ENCODE peak calls at places on chromosomes 2 and 18, in eight cellular contexts. One of them, this sample, is unnamed.

GRCh38 chr2:85501244-85501643 is 37.7 kb upstream of the MAT2A start:
- DNase-seq in type B pancreatic cell: no peak
- DNase-seq in brain microvascular endothelial cell: no peak
- DNase-seq in OCI-LY7: no peak
- DNase-seq in AG09319: no peak
- DNase-seq in mesothelial cell of epicardium: no peak
- DNase-seq in tibial nerve: no peak
- DNase-seq in cardiac muscle cell: peak
- DNase-seq in this sample: no peak

GRCh38 chr2:169895294-169895985 is 68.2 kb downstream of the UBR3 start:
- DNase-seq in mesothelial cell of epicardium: no peak
- DNase-seq in AG09319: no peak
- DNase-seq in OCI-LY7: no peak
- DNase-seq in cardiac muscle cell: peak
- DNase-seq in tibial nerve: no peak
- DNase-seq in type B pancreatic cell: no peak
- DNase-seq in brain microvascular endothelial cell: no peak
- DNase-seq in this sample: no peak

GRCh38 chr2:112749755-112750559 is 14.5 kb downstream of the CKAP2L start:
- DNase-seq in tibial nerve: no peak
- DNase-seq in mesothelial cell of epicardium: peak
- DNase-seq in AG09319: peak
- DNase-seq in OCI-LY7: peak
- DNase-seq in brain microvascular endothelial cell: peak
- DNase-seq in cardiac muscle cell: peak
- DNase-seq in type B pancreatic cell: peak
- DNase-seq in this sample: no peak

GRCh38 chr2:183543731-183544130 is 419.5 kb downstream of the NUP35 start:
- DNase-seq in type B pancreatic cell: no peak
- DNase-seq in brain microvascular endothelial cell: peak
- DNase-seq in cardiac muscle cell: no peak
- DNase-seq in OCI-LY7: peak
- DNase-seq in tibial nerve: no peak
- DNase-seq in AG09319: no peak
- DNase-seq in mesothelial cell of epicardium: no peak
- DNase-seq in this sample: no peak

GRCh38 chr18:9578306-9578705 is 36.1 kb downstream of the PPP4R1 start:
- DNase-seq in type B pancreatic cell: no peak
- DNase-seq in tibial nerve: no peak
- DNase-seq in mesothelial cell of epicardium: no peak
- DNase-seq in brain microvascular endothelial cell: no peak
- DNase-seq in OCI-LY7: no peak
- DNase-seq in cardiac muscle cell: peak
- DNase-seq in AG09319: no peak
- DNase-seq in this sample: no peak

GRCh38 chr2:42569116-42569711 is 782 bp downstream of the MTA3 start:
- DNase-seq in type B pancreatic cell: no peak
- DNase-seq in mesothelial cell of epicardium: no peak
- DNase-seq in tibial nerve: no peak
- DNase-seq in OCI-LY7: peak
- DNase-seq in brain microvascular endothelial cell: peak
- DNase-seq in AG09319: no peak
- DNase-seq in cardiac muscle cell: peak
- DNase-seq in this sample: no peak

GRCh38 chr2:113260930-113261329 is 17.8 kb downstream of the PAX8 start:
- DNase-seq in OCI-LY7: no peak
- DNase-seq in mesothelial cell of epicardium: no peak
- DNase-seq in cardiac muscle cell: no peak
- DNase-seq in brain microvascular endothelial cell: no peak
- DNase-seq in tibial nerve: no peak
- DNase-seq in AG09319: no peak
- DNase-seq in type B pancreatic cell: no peak
- DNase-seq in this sample: no peak

GRCh38 chr2:9578475-9579235 is 23.0 kb upstream of the ADAM17 start:
- DNase-seq in brain microvascular endothelial cell: no peak
- DNase-seq in mesothelial cell of epicardium: no peak
- DNase-seq in tibial nerve: no peak
- DNase-seq in AG09319: no peak
- DNase-seq in type B pancreatic cell: no peak
- DNase-seq in cardiac muscle cell: peak
- DNase-seq in OCI-LY7: no peak
- DNase-seq in this sample: no peak

GRCh38 chr2:30336978-30337841 is 105.9 kb downstream of the LBH start:
- DNase-seq in mesothelial cell of epicardium: no peak
- DNase-seq in AG09319: no peak
- DNase-seq in brain microvascular endothelial cell: no peak
- DNase-seq in cardiac muscle cell: no peak
- DNase-seq in tibial nerve: no peak
- DNase-seq in type B pancreatic cell: no peak
- DNase-seq in OCI-LY7: peak
- DNase-seq in this sample: no peak

GRCh38 chr2:64145119-64145518 is 899 bp upstream of the PELI1 start:
- DNase-seq in AG09319: no peak
- DNase-seq in mesothelial cell of epicardium: no peak
- DNase-seq in brain microvascular endothelial cell: no peak
- DNase-seq in tibial nerve: no peak
- DNase-seq in OCI-LY7: no peak
- DNase-seq in cardiac muscle cell: no peak
- DNase-seq in type B pancreatic cell: no peak
- DNase-seq in this sample: no peak

GRCh38 chr2:9110893-9111569 is 95.6 kb upstream of the ASAP2 start:
- DNase-seq in OCI-LY7: no peak
- DNase-seq in cardiac muscle cell: no peak
- DNase-seq in AG09319: no peak
- DNase-seq in tibial nerve: no peak
- DNase-seq in mesothelial cell of epicardium: no peak
- DNase-seq in type B pancreatic cell: no peak
- DNase-seq in brain microvascular endothelial cell: peak
- DNase-seq in this sample: no peak

GRCh38 chr2:137091704-137092103 is 326.4 kb downstream of the THSD7B start:
- DNase-seq in cardiac muscle cell: no peak
- DNase-seq in brain microvascular endothelial cell: peak
- DNase-seq in tibial nerve: no peak
- DNase-seq in AG09319: no peak
- DNase-seq in type B pancreatic cell: no peak
- DNase-seq in OCI-LY7: no peak
- DNase-seq in mesothelial cell of epicardium: no peak
- DNase-seq in this sample: no peak

GRCh38 chr2:198168651-198169050 is 364.3 kb downstream of the PLCL1 start:
- DNase-seq in tibial nerve: no peak
- DNase-seq in brain microvascular endothelial cell: no peak
- DNase-seq in mesothelial cell of epicardium: no peak
- DNase-seq in AG09319: no peak
- DNase-seq in cardiac muscle cell: no peak
- DNase-seq in type B pancreatic cell: no peak
- DNase-seq in OCI-LY7: no peak
- DNase-seq in this sample: no peak

GRCh38 chr2:152126664-152127063 is 27.8 kb upstream of the CACNB4 start:
- DNase-seq in type B pancreatic cell: no peak
- DNase-seq in cardiac muscle cell: no peak
- DNase-seq in tibial nerve: no peak
- DNase-seq in OCI-LY7: no peak
- DNase-seq in mesothelial cell of epicardium: no peak
- DNase-seq in AG09319: no peak
- DNase-seq in brain microvascular endothelial cell: no peak
- DNase-seq in this sample: no peak

GRCh38 chr2:37625781-37626548 is 45.5 kb downstream of the CDC42EP3 start:
- DNase-seq in cardiac muscle cell: no peak
- DNase-seq in type B pancreatic cell: no peak
- DNase-seq in AG09319: no peak
- DNase-seq in mesothelial cell of epicardium: no peak
- DNase-seq in OCI-LY7: peak
- DNase-seq in tibial nerve: no peak
- DNase-seq in brain microvascular endothelial cell: no peak
- DNase-seq in this sample: no peak

GRCh38 chr2:239381709-239382134 is 19.1 kb downstream of the HDAC4 start:
- DNase-seq in mesothelial cell of epicardium: no peak
- DNase-seq in tibial nerve: no peak
- DNase-seq in type B pancreatic cell: no peak
- DNase-seq in cardiac muscle cell: no peak
- DNase-seq in brain microvascular endothelial cell: no peak
- DNase-seq in OCI-LY7: peak
- DNase-seq in AG09319: no peak
- DNase-seq in this sample: no peak

DNA sequence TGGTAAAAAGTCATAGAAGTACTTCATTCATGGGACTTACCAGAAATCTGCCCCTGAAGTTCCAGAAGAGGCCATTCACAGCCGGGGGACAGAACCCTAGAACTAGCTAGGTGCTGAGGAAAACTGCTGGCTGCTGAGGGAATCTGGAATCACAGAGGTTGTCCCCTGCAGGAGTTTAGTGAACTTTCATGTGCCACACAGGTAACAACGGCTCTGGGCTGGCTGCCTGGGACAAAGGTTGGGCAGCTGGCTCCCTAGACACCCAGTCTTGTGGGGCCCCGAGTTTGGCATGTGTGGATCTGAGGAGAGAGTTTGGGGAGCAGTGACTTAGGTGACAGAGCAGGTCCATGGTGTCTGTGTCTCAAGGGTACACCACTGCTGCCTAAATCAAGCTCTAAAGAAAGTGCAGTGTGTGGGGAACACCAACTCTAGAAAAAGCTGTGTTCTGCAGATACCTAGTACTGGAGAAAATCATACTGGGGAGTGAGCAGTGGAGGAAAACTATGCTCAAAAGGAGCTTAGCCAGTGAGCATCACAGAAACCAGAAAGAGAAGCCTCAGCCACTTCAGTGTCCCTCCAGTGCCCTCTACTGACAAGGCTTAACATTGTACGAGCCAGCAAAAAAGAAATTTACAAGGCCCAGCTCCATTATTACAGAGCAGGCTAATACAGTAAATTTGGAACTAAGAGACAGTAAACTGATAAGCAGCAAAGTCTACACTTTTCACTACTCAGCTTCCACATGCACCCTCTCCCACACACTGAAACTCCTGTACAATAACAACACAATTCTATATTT is 15.2 kb downstream of the GALNT3 start:
- DNase-seq in OCI-LY7: peak
- DNase-seq in tibial nerve: no peak
- DNase-seq in type B pancreatic cell: no peak
- DNase-seq in AG09319: no peak
- DNase-seq in mesothelial cell of epicardium: no peak
- DNase-seq in brain microvascular endothelial cell: no peak
- DNase-seq in cardiac muscle cell: peak
- DNase-seq in this sample: no peak
- TF ChIP-seq CTCF in OCI-LY7: peak
- TF ChIP-seq CTCF in tibial nerve: no peak
- TF ChIP-seq CTCF in type B pancreatic cell: peak
- TF ChIP-seq CTCF in AG09319: peak
- TF ChIP-seq CTCF in mesothelial cell of epicardium: no peak
- TF ChIP-seq CTCF in brain microvascular endothelial cell: peak
- TF ChIP-seq CTCF in cardiac muscle cell: peak
- TF ChIP-seq CTCF in this sample: no peak

GRCh38 chr18:58803978-58804377 is 60.7 kb upstream of the ZNF532 start:
- DNase-seq in mesothelial cell of epicardium: no peak
- DNase-seq in AG09319: no peak
- DNase-seq in type B pancreatic cell: no peak
- DNase-seq in cardiac muscle cell: no peak
- DNase-seq in brain microvascular endothelial cell: no peak
- DNase-seq in OCI-LY7: no peak
- DNase-seq in tibial nerve: no peak
- DNase-seq in this sample: no peak
- TF ChIP-seq CTCF in mesothelial cell of epicardium: no peak
- TF ChIP-seq CTCF in AG09319: no peak
- TF ChIP-seq CTCF in type B pancreatic cell: no peak
- TF ChIP-seq CTCF in cardiac muscle cell: no peak
- TF ChIP-seq CTCF in brain microvascular endothelial cell: peak
- TF ChIP-seq CTCF in OCI-LY7: no peak
- TF ChIP-seq CTCF in tibial nerve: no peak
- TF ChIP-seq CTCF in this sample: no peak

GRCh38 chr2:71672011-71672639 is 218.8 kb downstream of the DYSF start:
- DNase-seq in cardiac muscle cell: no peak
- DNase-seq in OCI-LY7: no peak
- DNase-seq in tibial nerve: no peak
- DNase-seq in type B pancreatic cell: peak
- DNase-seq in mesothelial cell of epicardium: no peak
- DNase-seq in AG09319: no peak
- DNase-seq in brain microvascular endothelial cell: no peak
- DNase-seq in this sample: no peak
- TF ChIP-seq CTCF in cardiac muscle cell: peak
- TF ChIP-seq CTCF in OCI-LY7: no peak
- TF ChIP-seq CTCF in tibial nerve: no peak
- TF ChIP-seq CTCF in type B pancreatic cell: peak
- TF ChIP-seq CTCF in mesothelial cell of epicardium: no peak
- TF ChIP-seq CTCF in AG09319: peak
- TF ChIP-seq CTCF in brain microvascular endothelial cell: peak
- TF ChIP-seq CTCF in this sample: no peak

GRCh38 chr18:21820035-21820810 is 79.6 kb downstream of the MIB1 start:
- DNase-seq in mesothelial cell of epicardium: no peak
- DNase-seq in OCI-LY7: peak
- DNase-seq in brain microvascular endothelial cell: no peak
- DNase-seq in type B pancreatic cell: no peak
- DNase-seq in tibial nerve: no peak
- DNase-seq in cardiac muscle cell: peak
- DNase-seq in AG09319: no peak
- DNase-seq in this sample: no peak
- TF ChIP-seq CTCF in mesothelial cell of epicardium: peak
- TF ChIP-seq CTCF in OCI-LY7: peak
- TF ChIP-seq CTCF in brain microvascular endothelial cell: peak
- TF ChIP-seq CTCF in type B pancreatic cell: peak
- TF ChIP-seq CTCF in tibial nerve: peak
- TF ChIP-seq CTCF in cardiac muscle cell: peak
- TF ChIP-seq CTCF in AG09319: peak
- TF ChIP-seq CTCF in this sample: peak

DNA sequence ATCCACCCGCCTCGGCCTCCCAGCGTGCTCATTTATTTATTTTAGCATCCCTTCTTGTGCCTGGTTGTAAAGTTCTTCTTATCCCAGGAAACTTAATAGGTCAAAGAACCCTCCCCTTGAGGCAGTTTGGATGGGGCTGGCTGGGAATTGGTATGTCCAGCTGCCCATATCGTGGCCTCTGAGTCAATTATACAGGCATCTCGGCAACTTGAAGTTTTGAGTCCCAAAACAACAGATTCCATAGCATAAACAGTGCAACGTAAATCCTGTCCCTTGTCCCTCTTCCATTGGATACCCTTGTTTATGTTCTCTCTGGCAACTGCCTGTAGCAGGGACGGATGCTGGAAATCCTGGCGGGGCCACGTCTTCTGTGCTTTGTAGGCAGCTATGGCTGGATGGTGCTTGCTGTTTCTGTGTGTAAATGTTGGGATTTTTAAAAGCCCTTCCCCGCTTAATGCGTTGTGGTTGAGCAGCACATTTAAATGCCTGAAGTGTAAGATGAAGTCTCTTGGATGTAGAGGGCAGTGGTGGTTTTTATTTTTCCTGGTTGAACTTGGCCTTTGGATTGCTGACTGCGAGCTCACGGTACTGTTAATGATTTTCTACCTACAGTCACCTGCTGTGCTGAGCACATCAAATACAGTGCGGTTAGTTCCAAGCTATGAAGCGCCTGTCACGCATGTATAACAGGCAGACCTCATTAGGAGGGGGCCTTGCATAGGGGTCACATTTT is 84.4 kb downstream of the NEDD4L start:
- DNase-seq in type B pancreatic cell: no peak
- DNase-seq in mesothelial cell of epicardium: no peak
- DNase-seq in brain microvascular endothelial cell: no peak
- DNase-seq in OCI-LY7: no peak
- DNase-seq in cardiac muscle cell: no peak
- DNase-seq in AG09319: no peak
- DNase-seq in tibial nerve: no peak
- DNase-seq in this sample: no peak
- TF ChIP-seq CTCF in type B pancreatic cell: no peak
- TF ChIP-seq CTCF in mesothelial cell of epicardium: no peak
- TF ChIP-seq CTCF in brain microvascular endothelial cell: no peak
- TF ChIP-seq CTCF in OCI-LY7: no peak
- TF ChIP-seq CTCF in cardiac muscle cell: no peak
- TF ChIP-seq CTCF in AG09319: no peak
- TF ChIP-seq CTCF in tibial nerve: no peak
- TF ChIP-seq CTCF in this sample: no peak